ENCODE peak calls at places on chromosome 16, in four cellular contexts. K is brain microvascular endothelial cell, W is body of pancreas, E is tibial nerve. J is an unnamed sample.
A peak's percentile ranks its signal among the peaks of the same experiment; 100 is the strongest.

GRCh38 chr16:80273635-80274538 is 266.9 kb upstream of the DYNLRB2 start:
- DNase-seq in W (no peak), E (no peak), K (peak; percentile 55), J (peak; percentile 73)

GRCh38 chr16:51994597-51994996 is 552.3 kb downstream of the TOX3 start:
- DNase-seq in K (no peak), E (no peak), W (peak; percentile 96), J (peak; percentile 29)

GRCh38 chr16:70157477-70158260 is 15.9 kb upstream of the CLEC18C start:
- DNase-seq in K (no peak), E (no peak), W (no peak), J (no peak)

GRCh38 chr16:63612462-63613227 is 1509.2 kb downstream of the CDH11 start:
- DNase-seq in K (no peak), W (no peak), E (no peak), J (no peak)

GRCh38 chr16:47719713-47720112 is 258.6 kb downstream of the PHKB start:
- DNase-seq in K (no peak), W (no peak), E (no peak), J (no peak)

GRCh38 chr16:83926726-83927397 is 26.2 kb upstream of the OSGIN1 start:
- DNase-seq in K (peak; percentile 51), E (peak; percentile 38), W (peak; percentile 81), J (peak; percentile 58)

GRCh38 chr16:10840703-10841102 is 22.1 kb upstream of the TVP23A start:
- DNase-seq in W (no peak), E (no peak), K (no peak), J (no peak)

GRCh38 chr16:50665128-50665878 is 15.8 kb downstream of the SNX20 start:
- DNase-seq in K (peak; percentile 66), E (peak; percentile 58), W (peak; percentile 83), J (peak; percentile 34)

GRCh38 chr16:61277849-61278248 is 758.4 kb downstream of the CDH8 start:
- DNase-seq in K (no peak), W (no peak), E (no peak), J (no peak)

GRCh38 chr16:46895399-46896313 is 11.5 kb downstream of the GPT2 start:
- DNase-seq in K (no peak), E (no peak), W (peak; percentile 89), J (no peak)

GRCh38 chr16:58497468-58497867 is 2.5 kb upstream of the NDRG4 start:
- DNase-seq in K (no peak), W (no peak), E (no peak), J (no peak)

GRCh38 chr16:88995746-88996535 is 18.9 kb upstream of the CBFA2T3 start:
- DNase-seq in W (no peak), K (no peak), E (no peak), J (no peak)

GRCh38 chr16:88995194-88995593 is 18.2 kb upstream of the CBFA2T3 start:
- DNase-seq in E (no peak), K (no peak), W (no peak), J (no peak)

GRCh38 chr16:88993006-88993787 is 16.2 kb upstream of the CBFA2T3 start:
- DNase-seq in W (no peak), K (no peak), E (no peak), J (no peak)

GRCh38 chr16:88993946-88994600 is 17.1 kb upstream of the CBFA2T3 start:
- DNase-seq in E (no peak), W (no peak), K (no peak), J (no peak)

DNA sequence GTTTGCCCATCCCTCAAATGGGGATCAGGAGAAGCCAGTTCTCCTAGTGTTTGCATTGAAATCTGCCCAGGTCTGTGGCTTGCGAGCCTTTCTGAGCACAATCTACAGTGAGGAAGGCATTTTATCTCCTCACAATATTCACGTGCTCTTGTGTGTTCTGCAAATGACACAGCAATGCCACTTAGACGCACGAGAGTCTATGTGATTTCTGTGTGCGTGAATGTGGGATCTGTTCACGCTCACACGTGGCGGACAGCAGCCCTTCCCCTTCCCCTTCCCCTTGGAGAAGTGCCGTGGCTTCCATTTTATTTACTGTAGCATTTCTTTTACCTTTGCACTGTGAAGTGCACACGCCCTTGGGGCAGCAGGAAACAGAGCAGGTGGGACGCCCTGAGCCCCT is 17.7 kb upstream of the CBFA2T3 start:
- DNase-seq in K (no peak), W (no peak), E (no peak), J (no peak)
- H3K4me3 ChIP-seq in K (no peak overlapping the region), W (no peak overlapping the region), E (no peak overlapping the region), J (no peak overlapping the region)

DNA sequence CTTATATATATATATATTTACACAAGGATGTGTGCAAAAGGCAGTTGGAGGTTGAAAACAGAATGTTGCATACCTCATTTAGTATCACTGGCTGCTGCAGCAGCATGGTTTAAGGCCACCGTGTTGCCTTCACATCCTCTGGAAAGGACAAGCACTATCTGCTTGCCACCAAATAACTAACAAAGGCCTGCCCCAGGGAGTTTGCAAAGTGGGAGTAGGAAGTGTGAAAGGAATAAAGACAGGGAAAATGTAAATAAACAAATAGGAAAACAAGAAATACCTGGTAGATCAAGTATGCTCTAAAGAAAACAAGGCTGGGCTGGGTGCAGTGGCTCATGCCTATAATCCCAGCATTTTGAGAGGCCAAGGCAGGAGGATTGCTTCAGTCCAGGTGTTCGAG is 33.5 kb upstream of the GFOD2 start:
- DNase-seq in W (no peak), K (no peak), E (no peak), J (no peak)
- H3K36me3 ChIP-seq in W (no peaks in the 10 kb centered on the region), K (no peaks in the 10 kb centered on the region), E (peaks cover 21% of the 10 kb centered on the region), J (no peaks in the 10 kb centered on the region)

DNA sequence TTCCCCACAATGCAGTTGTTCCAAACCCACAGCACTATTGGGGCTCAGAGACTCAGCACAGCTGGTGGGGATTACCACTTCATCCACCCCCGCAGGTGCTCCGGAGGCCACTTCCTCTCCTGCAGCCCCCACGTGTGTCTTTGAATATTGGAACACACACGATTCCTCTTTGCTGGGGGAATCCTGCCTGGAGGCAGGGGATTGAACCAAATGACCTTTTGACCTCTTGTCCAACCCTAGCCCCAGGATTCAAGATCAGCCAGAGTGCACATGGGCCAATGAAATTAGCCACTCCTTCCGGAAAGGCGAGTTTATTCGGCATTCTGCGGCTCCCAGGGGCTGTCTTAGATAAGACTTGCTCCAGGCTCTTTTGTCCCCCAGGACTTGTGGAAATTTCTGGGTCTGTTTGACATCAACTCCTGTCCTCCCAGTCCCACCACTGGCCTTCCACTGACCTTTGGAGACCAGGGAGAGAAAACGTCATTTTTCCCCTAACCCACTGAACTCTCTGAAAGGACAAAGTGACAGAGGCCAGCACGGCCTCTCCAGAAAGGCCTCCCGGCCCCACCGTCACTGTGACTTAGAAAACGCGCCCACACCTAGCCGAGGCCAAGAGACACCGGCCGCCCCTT is 350.3 kb downstream of the FOXL1 start:
- DNase-seq in W (no peak), K (peak; percentile 22), E (no peak), J (no peak)
- H3K27me3 ChIP-seq in W (no peaks in the 10 kb centered on the region), K (no peaks in the 10 kb centered on the region), E (no peaks in the 10 kb centered on the region), J (no peaks in the 10 kb centered on the region)

GRCh38 chr16:53999841-54000240 is 286.7 kb downstream of the IRX3 start:
- DNase-seq in W (no peak), K (peak; percentile 12), E (no peak), J (peak; percentile 14)

GRCh38 chr16:53996961-53997360 is 289.6 kb downstream of the IRX3 start:
- DNase-seq in E (no peak), W (no peak), K (no peak), J (no peak)

GRCh38 chr16:53999123-53999522 is 287.5 kb downstream of the IRX3 start:
- DNase-seq in K (no peak), W (no peak), E (no peak), J (no peak)

GRCh38 chr16:53998024-53998810 is 288.4 kb downstream of the IRX3 start:
- DNase-seq in K (no peak), W (no peak), E (no peak), J (no peak)

DNA sequence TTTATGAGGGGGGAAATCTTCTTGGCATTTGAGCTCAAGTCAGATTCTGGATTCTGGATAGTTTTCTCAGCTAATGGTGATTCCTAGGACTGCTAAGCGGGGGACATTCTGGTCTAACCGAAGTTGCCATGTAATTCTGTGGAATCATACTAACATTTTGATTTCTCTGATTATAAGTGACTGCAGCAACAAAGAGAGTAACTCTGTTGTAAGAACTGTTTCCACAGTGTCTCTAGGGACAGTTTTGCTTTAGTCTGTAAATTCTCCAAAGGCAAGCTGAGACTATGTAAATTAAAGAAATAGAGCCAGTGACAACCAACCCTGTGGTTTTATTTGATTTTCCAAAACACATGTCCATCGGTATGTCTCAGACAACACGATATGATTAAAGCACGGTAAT is 286.2 kb downstream of the IRX3 start:
- DNase-seq in K (no peak), E (no peak), W (no peak), J (no peak)
- H3K4me3 ChIP-seq in K (no peak overlapping the region), E (no peak overlapping the region), W (no peak overlapping the region), J (no peak overlapping the region)

DNA sequence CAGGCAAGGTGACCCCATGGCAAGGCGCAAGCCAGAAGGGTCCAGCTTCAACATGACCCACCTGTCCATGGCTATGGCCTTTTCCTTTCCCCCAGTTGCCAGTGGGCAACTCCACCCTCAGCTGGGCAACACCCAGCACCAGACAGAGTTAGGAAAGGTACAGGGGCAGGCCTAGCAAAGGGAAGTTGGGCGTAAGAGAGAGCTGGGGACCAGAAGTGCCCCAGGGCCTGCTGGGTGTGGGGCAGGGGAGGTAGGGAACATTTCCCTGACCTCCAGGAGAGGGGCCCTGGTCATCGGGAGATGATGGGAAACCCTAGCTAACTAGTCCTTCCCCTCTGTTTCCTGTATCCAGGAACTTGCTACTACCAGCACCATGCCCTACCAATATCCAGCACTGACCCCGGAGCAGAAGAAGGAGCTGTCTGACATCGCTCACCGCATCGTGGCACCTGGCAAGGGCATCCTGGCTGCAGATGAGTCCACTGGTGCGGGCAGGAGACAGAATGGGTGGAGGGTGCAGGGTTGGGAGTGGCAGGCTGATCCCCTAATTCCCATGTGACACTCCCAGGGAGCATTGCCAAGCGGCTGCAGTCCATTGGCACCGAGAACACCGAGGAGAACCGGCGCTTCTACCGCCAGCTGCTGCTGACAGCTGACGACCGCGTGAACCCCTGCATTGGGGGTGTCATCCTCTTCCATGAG is 1.5 kb downstream of the ALDOA start:
- DNase-seq in K (no peak), W (no peak), E (no peak), J (no peak)
- H3K36me3 ChIP-seq in K (peaks cover 52% of the 10 kb centered on the region), W (peaks cover 10% of the 10 kb centered on the region), E (peaks cover 53% of the 10 kb centered on the region), J (peaks cover 75% of the 10 kb centered on the region)

DNA sequence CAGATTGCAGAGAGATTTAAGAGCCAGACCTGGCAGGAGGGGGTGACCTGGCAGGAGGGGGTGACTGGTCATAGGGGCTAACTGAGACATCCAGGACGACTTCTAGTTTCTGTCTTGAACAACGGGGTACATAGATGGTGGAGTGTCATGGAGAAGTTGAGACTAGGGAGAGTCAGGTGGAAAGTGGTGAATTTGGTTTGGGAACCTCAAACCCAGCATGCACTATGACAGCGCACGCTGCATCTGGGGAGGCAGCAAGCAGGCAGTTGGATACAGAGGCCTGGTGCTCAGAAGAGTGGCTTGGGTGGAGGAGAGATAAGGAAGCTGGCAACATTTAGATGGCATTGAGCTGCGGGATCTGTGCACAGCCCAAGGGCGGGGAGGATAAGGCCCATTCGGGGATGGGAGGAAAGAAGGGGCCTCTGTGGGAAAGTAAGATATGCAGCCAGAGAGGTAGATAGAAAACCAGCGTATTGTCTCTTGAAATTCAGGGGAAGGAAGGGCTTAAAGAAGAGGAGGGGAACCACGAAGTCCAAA is 4.5 kb downstream of the RIPOR1 start:
- DNase-seq in K (no peak), E (no peak), W (no peak), J (no peak)
- H3K27me3 ChIP-seq in K (no peaks in the 10 kb centered on the region), E (no peaks in the 10 kb centered on the region), W (no peaks in the 10 kb centered on the region), J (no peaks in the 10 kb centered on the region)

J was measured in MG63.